ENCODE peak calls at places on chromosomes 4 and X, in four cellular contexts. One of them, this sample, is unnamed. For H3K9me3, the result is how much of the 10 kb centered on the place peaks cover.

GRCh38 chr4:172899861-172900260 is 268.8 kb upstream of the GALNT7 start:
- DNase-seq in K562: no peak
- DNase-seq in H1: no peak
- DNase-seq in SK-N-SH: no peak
- DNase-seq in this sample: no peak

GRCh38 chr4:146110847-146111485 is 64.6 kb upstream of the LSM6 start:
- DNase-seq in K562: no peak
- DNase-seq in H1: no peak
- DNase-seq in SK-N-SH: no peak
- DNase-seq in this sample: no peak

GRCh38 chr4:169286562-169287301 is 16.0 kb upstream of the SH3RF1 start:
- DNase-seq in K562: peak
- DNase-seq in H1: no peak
- DNase-seq in SK-N-SH: no peak
- DNase-seq in this sample: no peak

GRCh38 chrX:39516399-39516798 is 581.4 kb downstream of the BCOR start:
- DNase-seq in K562: no peak
- DNase-seq in H1: no peak
- DNase-seq in SK-N-SH: peak
- DNase-seq in this sample: no peak

GRCh38 chr4:184019667-184020665 is 114.9 kb downstream of the STOX2 start:
- DNase-seq in K562: no peak
- DNase-seq in H1: no peak
- DNase-seq in SK-N-SH: no peak
- DNase-seq in this sample: no peak

GRCh38 chrX:149365061-149365460 is 140.0 kb downstream of the IDS start:
- DNase-seq in K562: no peak
- DNase-seq in H1: no peak
- DNase-seq in SK-N-SH: no peak
- DNase-seq in this sample: no peak

GRCh38 chrX:25288676-25289075 is 272.9 kb upstream of the ARX start:
- DNase-seq in K562: no peak
- DNase-seq in H1: no peak
- DNase-seq in SK-N-SH: no peak
- DNase-seq in this sample: no peak

GRCh38 chr4:12689457-12689856 is 794.7 kb downstream of the RAB28 start:
- DNase-seq in K562: no peak
- DNase-seq in H1: no peak
- DNase-seq in SK-N-SH: no peak
- DNase-seq in this sample: no peak

GRCh38 chr4:179097741-179098140 is 1655.5 kb upstream of the AGA start:
- DNase-seq in K562: peak
- DNase-seq in H1: peak
- DNase-seq in SK-N-SH: no peak
- DNase-seq in this sample: no peak

GRCh38 chr4:184785813-184786212 is 40.0 kb downstream of the ACSL1 start:
- DNase-seq in K562: no peak
- DNase-seq in H1: no peak
- DNase-seq in SK-N-SH: no peak
- DNase-seq in this sample: no peak

GRCh38 chr4:23759066-23759465 is 130.8 kb downstream of the PPARGC1A start:
- DNase-seq in K562: no peak
- DNase-seq in H1: no peak
- DNase-seq in SK-N-SH: no peak
- DNase-seq in this sample: no peak

GRCh38 chr4:23750125-23750524 is 139.7 kb downstream of the PPARGC1A start:
- DNase-seq in K562: no peak
- DNase-seq in H1: no peak
- DNase-seq in SK-N-SH: no peak
- DNase-seq in this sample: no peak

GRCh38 chr4:23754688-23755087 is 135.2 kb downstream of the PPARGC1A start:
- DNase-seq in K562: no peak
- DNase-seq in H1: no peak
- DNase-seq in SK-N-SH: no peak
- DNase-seq in this sample: no peak
- H3K9me3 ChIP-seq in K562: under half
- H3K9me3 ChIP-seq in H1: under half
- H3K9me3 ChIP-seq in SK-N-SH: under half
- H3K9me3 ChIP-seq in this sample: under half

DNA sequence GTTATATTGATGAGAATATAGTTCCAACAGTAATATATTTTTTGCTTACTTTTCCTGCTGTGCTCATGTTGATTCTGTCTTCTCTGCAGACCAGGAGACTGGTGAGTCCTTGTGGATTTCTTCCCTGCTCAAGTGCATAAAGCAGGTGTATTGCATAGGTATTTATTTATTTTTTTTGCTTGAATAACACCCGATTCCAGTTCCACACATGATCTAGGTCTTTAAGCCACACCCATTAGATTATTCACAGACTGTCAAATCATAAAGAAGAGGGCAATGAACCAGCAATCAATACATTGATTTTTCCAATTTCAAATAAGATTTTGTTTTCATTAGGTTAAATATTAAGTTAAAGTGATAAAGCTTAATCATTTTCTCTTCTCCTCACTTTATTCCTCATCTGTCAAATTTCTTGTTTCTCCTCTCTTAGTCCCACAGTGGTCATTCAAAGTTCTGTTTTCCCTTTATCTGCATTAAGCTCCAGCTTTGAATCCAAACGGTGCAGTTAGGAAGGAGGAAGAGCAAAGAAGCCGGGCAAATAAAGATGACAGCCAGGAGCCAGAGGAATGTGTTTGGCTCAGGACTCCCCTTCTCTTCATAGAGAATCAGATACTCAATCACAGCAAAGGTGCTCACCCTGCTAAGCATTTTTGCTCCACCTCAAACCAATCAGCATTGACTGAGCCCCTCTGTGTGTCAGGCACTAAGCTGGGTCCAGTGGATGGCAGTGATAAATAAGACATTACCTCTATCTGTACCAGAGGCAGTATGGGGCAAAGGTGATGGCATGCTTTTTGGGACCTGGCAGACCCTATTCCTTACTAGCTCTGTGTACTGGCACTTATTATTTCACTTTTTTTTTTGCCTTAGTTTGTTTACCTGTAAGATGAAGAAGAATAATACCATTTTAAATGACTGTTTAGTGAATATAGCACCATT is at the start of gene ADH1A:
- DNase-seq in K562: no peak
- DNase-seq in H1: no peak
- DNase-seq in SK-N-SH: no peak
- DNase-seq in this sample: no peak
- TF ChIP-seq NRF1 in K562: no peak
- TF ChIP-seq NRF1 in H1: no peak
- TF ChIP-seq NRF1 in SK-N-SH: no peak
- TF ChIP-seq NRF1 in this sample: no peak

GRCh38 chr4:14668296-14668695 is 334.0 kb upstream of the CPEB2 start:
- DNase-seq in K562: no peak
- DNase-seq in H1: no peak
- DNase-seq in SK-N-SH: no peak
- DNase-seq in this sample: no peak

GRCh38 chr4:14667624-14668295 is 334.5 kb upstream of the CPEB2 start:
- DNase-seq in K562: no peak
- DNase-seq in H1: no peak
- DNase-seq in SK-N-SH: no peak
- DNase-seq in this sample: no peak

GRCh38 chr4:14669418-14669817 is 332.9 kb upstream of the CPEB2 start:
- DNase-seq in K562: no peak
- DNase-seq in H1: no peak
- DNase-seq in SK-N-SH: no peak
- DNase-seq in this sample: no peak
- H3K9me3 ChIP-seq in K562: under half
- H3K9me3 ChIP-seq in H1: under half
- H3K9me3 ChIP-seq in SK-N-SH: under half
- H3K9me3 ChIP-seq in this sample: under half

GRCh38 chrX:30659421-30659820 is 6.2 kb downstream of the GK start:
- DNase-seq in K562: peak
- DNase-seq in H1: no peak
- DNase-seq in SK-N-SH: no peak
- DNase-seq in this sample: no peak
- TF ChIP-seq NRF1 in K562: no peak
- TF ChIP-seq NRF1 in H1: no peak
- TF ChIP-seq NRF1 in SK-N-SH: no peak
- TF ChIP-seq NRF1 in this sample: no peak

DNA sequence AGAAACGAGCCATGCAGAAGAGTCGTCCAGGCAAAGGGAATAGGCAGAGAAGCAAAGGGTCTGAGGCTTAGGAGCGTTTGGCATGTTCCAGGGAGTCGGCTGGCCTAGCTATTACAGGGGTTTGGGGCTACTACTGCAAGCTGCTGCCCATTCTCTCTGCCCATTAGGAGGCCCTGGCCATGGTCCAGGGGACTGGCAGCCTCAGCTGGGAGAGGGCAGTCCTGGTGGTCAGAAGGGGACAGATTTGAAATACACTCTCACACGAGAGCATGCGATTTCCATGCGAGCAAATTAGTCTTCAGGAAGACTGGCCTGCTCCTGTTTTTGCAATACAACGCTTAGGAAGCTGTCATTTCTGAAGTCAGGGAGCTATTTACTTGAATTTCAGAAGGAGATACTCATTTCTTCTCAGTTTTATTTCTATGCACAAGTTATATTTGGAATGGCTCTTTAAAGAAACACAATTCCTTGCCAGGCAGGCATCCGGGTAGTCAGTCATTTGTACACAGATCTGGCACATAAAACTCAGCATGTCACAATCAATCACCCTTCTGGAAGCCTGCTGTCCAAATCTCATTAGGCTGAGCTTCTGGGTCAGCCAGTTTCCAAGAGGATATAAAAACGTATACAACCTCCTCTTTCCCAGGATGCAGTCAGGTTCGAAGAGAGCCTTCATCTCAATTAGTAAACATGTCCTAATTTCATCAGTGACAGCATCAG is 27.0 kb downstream of the PROM1 start:
- DNase-seq in K562: no peak
- DNase-seq in H1: no peak
- DNase-seq in SK-N-SH: peak
- DNase-seq in this sample: no peak
- H3K9me3 ChIP-seq in K562: under half
- H3K9me3 ChIP-seq in H1: under half
- H3K9me3 ChIP-seq in SK-N-SH: under half
- H3K9me3 ChIP-seq in this sample: under half

This sample was measured in GM12878.